ENCODE peak calls at places on chromosomes 4 and X, in seven cellular contexts. E is neural progenitor cell, H is fibroblast of lung, P is neuronal stem cell, I is HepG2, L is GM23248, V is Karpas-422. F is an unnamed sample. For H3K4me1, the result is how much of the 10 kb centered on the place peaks cover.

GRCh38 chrX:17412692-17413091 is 37.7 kb downstream of the NHS start:
- DNase-seq in V (no peak), L (peak), I (no peak), H (peak), E (no peak), P (no peak), F (no peak)

GRCh38 chr4:116489739-116490138 is 595.6 kb downstream of the TRAM1L1 start:
- DNase-seq in H (no peak), E (no peak), L (no peak), P (no peak), V (no peak), I (no peak), F (no peak)

GRCh38 chr4:123922847-123923246 is 526.3 kb downstream of the SPRY1 start:
- DNase-seq in I (no peak), E (no peak), P (no peak), V (no peak), L (peak), H (no peak), F (no peak)

GRCh38 chrX:132226169-132226568 is 6.9 kb upstream of the RAP2C start:
- DNase-seq in H (peak), I (no peak), V (peak), P (no peak), E (no peak), L (peak), F (no peak)

GRCh38 chr4:140094701-140095420 is 59.1 kb downstream of the MAML3 start:
- DNase-seq in L (no peak), V (peak), P (no peak), H (peak), I (no peak), E (no peak), F (peak)

GRCh38 chrX:10612215-10612614 is 8.2 kb downstream of the MID1 start:
- DNase-seq in E (no peak), I (no peak), H (peak), P (no peak), L (peak), V (no peak), F (no peak)

GRCh38 chrX:9907645-9908387 is 59.3 kb upstream of the CLDN34 start:
- DNase-seq in L (peak), I (no peak), P (no peak), V (no peak), H (peak), E (no peak), F (no peak)

GRCh38 chr4:101977096-101977495 is 186.6 kb downstream of the BANK1 start:
- DNase-seq in P (no peak), I (no peak), V (no peak), H (peak), L (peak), E (no peak), F (no peak)

GRCh38 chrX:18377802-18378201 is 23.3 kb upstream of the SCML2 start:
- DNase-seq in E (peak), I (peak), P (no peak), V (peak), H (peak), L (peak), F (no peak)

GRCh38 chrX:44974462-44974861 is 101.5 kb downstream of the KDM6A start:
- DNase-seq in E (no peak), P (no peak), H (peak), L (peak), I (no peak), V (no peak), F (no peak)

GRCh38 chrX:45344597-45344996 is 143.9 kb upstream of the DIPK2B start:
- DNase-seq in E (no peak), V (no peak), H (peak), L (peak), I (no peak), P (no peak), F (no peak)

GRCh38 chr4:37908488-37909343 is 17.8 kb downstream of the TBC1D1 start:
- DNase-seq in P (no peak), V (no peak), I (no peak), L (peak), E (no peak), H (peak), F (no peak)

DNA sequence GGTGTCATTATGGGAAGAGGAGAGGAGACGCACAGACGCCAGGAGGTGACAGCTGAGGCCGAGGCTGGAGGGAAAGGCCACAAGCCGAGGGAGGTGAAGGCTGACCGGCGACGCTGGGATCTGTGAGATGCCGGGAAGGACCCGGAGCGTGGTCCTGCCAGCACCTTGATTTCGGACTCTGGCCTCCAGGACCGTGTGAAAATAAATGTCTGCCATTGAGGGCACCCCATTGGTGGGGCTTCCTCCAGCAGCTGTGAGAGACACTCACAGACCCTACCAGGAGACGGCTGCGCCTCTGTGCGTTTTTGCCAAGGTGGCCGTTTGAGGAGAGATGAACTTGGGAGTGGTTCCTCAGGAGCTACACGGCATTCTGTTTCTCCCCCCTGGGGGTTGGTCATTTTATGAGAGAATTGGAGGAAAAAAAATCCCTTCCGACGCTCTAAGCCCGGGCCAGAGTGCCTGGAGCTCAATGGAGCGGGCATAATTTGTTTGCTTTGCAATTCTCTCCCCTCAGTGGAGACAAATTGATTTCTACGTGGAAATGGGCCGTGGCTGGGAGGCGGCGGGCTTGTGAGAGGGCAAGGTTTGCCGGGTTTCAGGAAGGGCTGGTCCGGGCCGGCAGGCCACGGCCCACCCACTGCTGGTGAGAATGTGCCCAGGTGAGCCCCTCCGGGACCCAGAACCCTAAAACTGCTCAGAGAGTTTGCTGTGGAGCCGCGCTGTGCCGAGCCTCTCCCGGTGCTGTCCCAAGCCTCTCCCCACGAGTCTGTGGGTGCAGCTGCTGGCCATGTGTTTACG is 53.9 kb downstream of the CPZ start:
- DNase-seq in L (no peak), H (no peak), V (no peak), I (no peak), P (peak), E (peak), F (peak)
- H3K9ac ChIP-seq in L (no peak), H (no peak), V (no peak), I (no peak), P (peak), E (no peak), F (no peak)

DNA sequence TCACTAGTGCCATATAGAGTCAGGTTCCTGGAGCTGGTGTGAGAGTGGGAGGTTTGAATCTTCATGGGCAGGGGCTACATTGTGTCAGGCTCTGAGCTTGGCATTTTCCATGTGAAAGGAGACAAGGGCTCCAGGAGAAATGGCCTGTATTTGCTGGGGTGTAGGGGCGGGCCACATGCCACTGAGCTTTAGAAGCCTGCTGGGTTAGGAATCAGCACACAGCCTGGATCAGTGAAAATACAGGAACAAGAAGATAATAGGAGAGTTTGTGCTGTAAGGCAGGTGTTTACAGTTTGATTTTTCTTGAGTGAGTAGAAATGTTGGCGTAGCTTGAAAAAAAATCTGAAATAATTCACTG is 35.4 kb downstream of the TBC1D14 start:
- DNase-seq in V (no peak), I (no peak), L (no peak), H (no peak), E (peak), P (no peak), F (no peak)
- H3K4me1 ChIP-seq in V (under half), I (half or more), L (under half), H (under half), E (under half), P (under half), F (under half)

DNA sequence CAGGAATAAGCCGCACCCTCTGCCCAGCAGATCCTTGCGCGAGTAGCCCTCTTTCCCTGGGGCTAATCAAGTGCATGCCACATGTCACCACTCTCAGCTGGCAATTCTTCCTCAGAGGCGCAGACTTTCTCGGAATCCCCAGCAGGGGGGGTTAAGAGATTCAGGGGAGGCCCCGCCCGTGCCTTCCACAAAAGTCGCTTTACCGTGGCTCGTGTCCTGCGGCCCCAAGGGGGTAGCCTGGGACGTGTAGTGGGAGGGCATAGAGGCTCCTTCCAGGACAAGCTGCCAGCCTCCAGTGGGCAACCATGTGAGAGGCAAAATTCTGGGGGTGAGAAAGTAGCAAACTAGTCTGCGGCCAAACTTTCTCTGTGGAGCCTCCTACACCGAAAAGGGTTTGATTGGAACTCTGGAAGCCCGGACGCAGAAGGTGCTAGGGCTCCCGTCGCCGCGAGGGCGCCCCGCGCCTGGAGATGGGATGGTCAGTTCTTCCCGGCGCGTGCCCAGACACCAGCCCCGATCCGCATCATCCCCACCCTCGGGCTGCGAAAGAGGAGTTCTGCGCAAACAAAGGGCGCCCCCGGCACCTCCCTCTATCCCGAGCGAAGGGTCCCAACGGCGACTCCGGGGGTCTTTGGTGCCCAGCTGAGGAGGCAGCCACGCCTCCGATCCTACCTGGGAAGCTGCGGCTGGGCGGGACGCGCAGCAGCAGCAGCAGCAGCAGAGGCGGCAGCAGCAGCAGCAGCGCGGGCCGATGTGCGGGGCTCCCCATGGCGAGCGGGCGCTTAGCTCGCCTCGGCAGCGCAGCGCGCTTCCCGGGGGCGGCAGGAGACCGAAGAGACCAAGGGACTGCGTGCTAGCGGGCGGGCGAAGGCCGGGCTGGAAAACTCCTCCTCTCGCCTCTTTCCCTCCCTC is at the start of gene SRPX:
- DNase-seq in H (peak), L (peak), E (peak), P (peak), V (no peak), I (no peak), F (peak)
- H3K4me3 ChIP-seq in H (peak), L (peak), E (peak), P (peak), V (no peak), I (no peak), F (peak)

DNA sequence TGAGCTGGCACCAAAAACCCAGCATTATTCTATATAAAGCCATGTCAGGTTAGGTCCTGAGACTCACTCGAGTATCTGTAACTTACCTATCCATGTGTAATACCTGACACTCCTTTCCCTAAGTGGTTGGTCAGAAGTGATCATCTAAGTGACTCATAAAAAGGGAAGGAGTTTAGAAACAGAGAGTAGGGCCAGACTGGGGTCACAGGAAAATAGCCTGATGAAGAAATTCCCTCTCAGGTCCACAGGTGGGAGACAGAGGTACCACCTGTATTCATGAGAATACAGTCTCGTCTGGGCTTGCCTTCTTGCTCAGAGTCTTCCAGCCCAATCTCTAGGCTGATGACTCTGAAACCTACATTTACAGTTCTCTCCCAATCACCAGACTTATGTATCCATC is 161.8 kb upstream of the MAP3K15 start:
- DNase-seq in V (no peak), L (no peak), H (no peak), P (no peak), E (no peak), I (no peak), F (no peak)
- H3K9ac ChIP-seq in V (no peak), L (no peak), H (no peak), P (no peak), E (no peak), I (no peak), F (no peak)